ENCODE peak calls at places on chromosomes 3 and 15, in five cellular contexts. O is GM12891, Q is GM12878, K is HepG2, N is K562. A is an unnamed sample.

GRCh38 chr3:134134240-134134639 is 104.5 kb upstream of the SLCO2A1 start:
- DNase-seq in O (no peak), Q (no peak), K (no peak), N (no peak), A (no peak)

GRCh38 chr3:196541684-196542445 is 26.5 kb downstream of the WDR53 start:
- DNase-seq in O (no peak), Q (no peak), K (no peak), N (no peak), A (no peak)

GRCh38 chr3:84547971-84548970 is 410.5 kb upstream of the CADM2 start:
- DNase-seq in O (peak), Q (no peak), K (peak), N (peak), A (no peak)

GRCh38 chr3:159922861-159923312 is 65.7 kb upstream of the IL12A start:
- DNase-seq in O (peak), Q (peak), K (no peak), N (no peak), A (no peak)

GRCh38 chr15:99556578-99556977 is 9.2 kb upstream of the MEF2A start:
- DNase-seq in O (no peak), Q (no peak), K (no peak), N (no peak), A (no peak)

GRCh38 chr3:55963611-55964010 is 476.5 kb upstream of the WNT5A start:
- DNase-seq in O (no peak), Q (no peak), K (no peak), N (no peak), A (no peak)

GRCh38 chr3:138230525-138230924 is 43.4 kb downstream of the ARMC8 start:
- DNase-seq in O (no peak), Q (no peak), K (no peak), N (no peak), A (no peak)

GRCh38 chr3:78402720-78403119 is 1362.8 kb downstream of the ROBO2 start:
- DNase-seq in O (no peak), Q (no peak), K (no peak), N (no peak), A (no peak)

GRCh38 chr15:56805466-56806146 is 72.3 kb upstream of the ZNF280D start:
- DNase-seq in O (no peak), Q (no peak), K (no peak), N (no peak), A (no peak)

GRCh38 chr3:157127831-157128767 is 31.8 kb downstream of the CCNL1 start:
- DNase-seq in O (no peak), Q (no peak), K (peak), N (peak), A (no peak)

DNA sequence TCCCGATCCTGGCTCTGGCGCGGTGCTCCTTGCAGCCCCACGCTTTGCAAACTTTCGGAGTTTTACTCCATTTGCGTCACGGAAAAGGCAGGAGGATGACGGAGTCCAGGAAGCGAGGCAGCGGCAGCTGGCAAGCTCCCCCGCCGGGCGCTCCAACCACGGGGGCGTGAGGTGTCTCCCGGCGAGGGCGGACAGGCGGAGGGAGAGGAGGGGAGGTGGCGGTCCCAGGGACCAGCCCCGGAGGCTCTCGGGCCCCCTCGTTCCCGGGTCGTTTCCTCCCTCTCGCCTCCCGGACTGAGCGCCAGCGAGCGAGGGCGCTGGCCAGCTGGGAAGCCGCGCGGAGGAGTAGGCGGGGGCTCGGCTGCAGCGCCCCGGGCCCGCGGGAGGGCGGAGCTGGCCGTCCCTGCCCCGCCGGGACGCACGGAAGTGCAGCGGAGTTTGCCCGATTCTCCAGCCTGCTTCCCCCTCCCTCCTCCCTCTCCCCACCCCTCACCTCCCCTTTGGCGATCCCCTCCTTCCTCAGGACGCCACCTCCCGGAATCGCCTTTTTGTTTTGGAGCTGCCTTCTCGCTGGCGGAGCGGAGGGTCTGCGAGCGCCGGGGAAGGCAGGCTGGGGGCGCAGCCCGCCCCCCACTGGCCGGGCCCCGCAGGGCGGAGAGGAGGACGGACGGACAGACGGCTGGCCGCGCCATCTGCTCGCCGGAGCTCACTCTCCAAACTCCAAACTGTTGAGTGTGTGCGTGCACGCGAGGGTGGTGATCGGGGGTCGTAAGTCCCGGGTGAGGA is at the start of gene SNX33:
- DNase-seq in O (peak), Q (no peak), K (peak), N (peak), A (peak)
- TF ChIP-seq POLR2A in O (no peak), Q (peak), K (no peak), N (peak), A (no peak)

GRCh38 chr3:52001443-52001974 is 5.8 kb upstream of the RPL29 start:
- DNase-seq in O (peak), Q (no peak), K (peak), N (peak), A (peak)
- TF ChIP-seq POLR2AphosphoS5 in O (no peak), Q (no peak), K (no peak), N (no peak), A (no peak)

DNA sequence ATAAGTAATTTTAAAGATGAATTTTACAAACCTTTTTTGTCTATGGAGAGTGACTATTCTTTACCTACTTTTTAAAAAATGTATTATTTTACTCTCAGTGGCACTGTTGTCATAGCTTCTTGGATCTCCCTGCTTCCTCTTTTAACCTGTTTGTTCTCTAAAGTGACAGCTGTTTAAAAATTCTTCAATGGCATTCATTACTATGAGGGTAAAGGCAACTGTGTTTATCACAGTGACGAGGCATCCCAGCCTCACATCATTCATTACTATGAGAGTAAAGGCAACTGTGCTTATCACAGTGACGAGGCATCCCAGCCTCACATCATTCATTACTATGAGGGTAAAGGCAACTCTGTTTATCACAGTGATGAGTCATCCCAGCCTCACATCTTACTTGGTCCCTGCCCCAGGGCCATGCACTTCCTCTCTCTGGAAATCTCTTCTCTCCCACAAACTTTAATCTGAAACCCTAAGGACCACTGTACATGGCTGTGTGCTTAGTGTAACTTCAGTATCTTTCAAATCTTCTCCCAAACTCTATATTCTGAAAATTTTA is 101.7 kb upstream of the ZNF717 start:
- DNase-seq in O (no peak), Q (no peak), K (no peak), N (no peak), A (no peak)
- TF ChIP-seq TAF1 in O (no peak), Q (no peak), K (no peak), N (no peak), A (no peak)

GRCh38 chr3:71131893-71132314 is 451.6 kb downstream of the FOXP1 start:
- DNase-seq in O (no peak), Q (no peak), K (no peak), N (peak), A (no peak)

GRCh38 chr3:71129611-71130515 is 453.7 kb downstream of the FOXP1 start:
- DNase-seq in O (no peak), Q (no peak), K (no peak), N (peak), A (no peak)

GRCh38 chr3:71131385-71131871 is 452.1 kb downstream of the FOXP1 start:
- DNase-seq in O (no peak), Q (no peak), K (no peak), N (no peak), A (no peak)

GRCh38 chr3:71128951-71129350 is 454.6 kb downstream of the FOXP1 start:
- DNase-seq in O (no peak), Q (no peak), K (no peak), N (peak), A (no peak)

DNA sequence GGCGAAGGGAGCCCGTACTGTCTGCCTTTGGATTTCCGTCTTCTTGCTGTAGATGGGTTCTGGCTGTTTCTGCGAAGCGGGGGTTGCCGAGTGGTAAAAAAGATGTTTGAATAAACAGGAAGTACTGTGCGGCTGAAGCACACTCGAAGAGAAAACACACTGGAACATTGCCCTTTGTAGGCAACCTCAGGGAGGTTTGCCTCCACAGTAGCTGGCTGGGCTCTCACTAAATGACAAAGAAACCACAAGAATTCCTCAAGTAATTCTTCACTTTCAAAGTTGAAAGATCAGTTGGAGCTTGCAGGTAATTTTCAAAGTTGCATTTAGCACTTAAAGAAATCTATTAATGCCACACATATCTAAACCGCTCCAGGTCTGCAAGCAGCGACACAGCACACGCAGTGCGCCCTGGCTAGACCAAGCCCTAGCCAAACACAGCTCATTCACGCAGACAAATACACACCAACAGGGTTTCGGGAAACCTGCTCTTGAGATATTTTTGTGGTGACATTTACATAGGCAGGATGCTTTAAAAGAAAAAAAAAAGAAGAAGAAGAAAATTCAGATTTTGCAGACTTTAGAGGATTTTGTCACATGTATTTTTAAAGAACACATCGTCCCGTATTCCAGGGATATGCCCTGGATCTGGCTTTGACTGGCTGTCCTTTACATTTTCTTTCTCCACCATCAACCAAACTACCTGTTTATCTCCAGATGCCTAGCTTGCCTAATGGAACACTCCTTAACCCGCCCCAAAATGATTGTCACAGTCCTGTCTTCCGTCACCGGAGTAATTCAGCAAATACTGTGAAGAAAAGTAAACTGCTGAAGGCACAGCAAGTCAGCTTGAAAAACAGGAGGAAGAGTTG is 452.8 kb downstream of the FOXP1 start:
- DNase-seq in O (no peak), Q (no peak), K (peak), N (peak), A (no peak)
- TF ChIP-seq POLR2A in O (no peak), Q (no peak), K (no peak), N (peak), A (no peak)

GRCh38 chr3:24709921-24710320 is 215.3 kb upstream of the THRB start:
- DNase-seq in O (no peak), Q (no peak), K (no peak), N (no peak), A (no peak)

GRCh38 chr3:24704496-24704895 is 209.8 kb upstream of the THRB start:
- DNase-seq in O (no peak), Q (no peak), K (no peak), N (no peak), A (no peak)
- TF ChIP-seq POLR2AphosphoS5 in O (no peak), Q (no peak), K (no peak), N (no peak), A (no peak)

DNA sequence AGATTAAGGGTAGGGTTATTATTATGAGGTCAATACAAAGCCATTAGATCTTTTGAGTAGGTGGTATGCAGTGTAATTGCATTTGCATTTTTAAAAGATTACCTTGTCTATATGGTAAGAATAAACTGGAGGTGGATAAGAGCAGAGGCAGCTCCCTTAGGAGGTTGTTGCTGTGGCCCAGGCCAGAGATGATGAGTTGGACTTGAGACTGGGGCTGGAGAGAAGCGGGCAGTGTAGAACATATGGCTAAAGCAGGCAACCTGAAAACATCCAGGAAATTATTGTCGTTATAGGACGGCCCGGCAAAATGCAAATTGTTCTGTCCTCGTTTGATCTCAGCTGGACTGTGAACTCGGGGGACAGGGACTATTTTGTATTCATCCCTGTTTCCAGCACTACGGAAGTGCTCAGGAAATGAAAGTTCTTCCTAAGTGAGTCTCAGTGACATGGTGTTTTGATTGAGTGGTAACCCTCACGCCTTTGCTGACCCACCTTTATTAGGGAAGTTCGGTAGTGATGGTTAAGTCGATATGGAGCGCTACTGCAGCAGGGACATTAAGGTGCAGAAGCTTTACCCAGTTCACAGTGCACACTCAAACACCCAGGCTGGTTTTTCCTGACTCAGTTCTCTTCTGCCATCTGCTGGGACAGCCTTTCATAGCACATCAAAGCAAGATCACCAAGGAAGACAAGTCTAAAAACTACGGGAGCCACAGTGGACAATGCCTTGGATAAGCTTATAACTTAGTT is 27.2 kb upstream of the VPS33B start:
- DNase-seq in O (no peak), Q (peak), K (peak), N (peak), A (no peak)
- TF ChIP-seq TAF1 in O (no peak), Q (no peak), K (no peak), N (no peak), A (no peak)

A was measured in GM12892.